ENCODE peak calls at places on chromosome 2, in eight cellular contexts. L, W, U, J, H, T, R and N are unnamed samples.

GRCh38 chr2:218856168-218856895 is 3.3 kb upstream of the WNT6 start:
- DNase-seq in L (no peak), W (no peak), U (no peak), J (no peak), H (peak), T (peak), R (no peak), N (no peak)

GRCh38 chr2:118865106-118865505 is 17.7 kb upstream of the EN1 start:
- DNase-seq in L (peak), W (peak), U (no peak), J (peak), H (peak), T (peak), R (peak), N (no peak)

GRCh38 chr2:25341753-25342371 is at the start of gene DNMT3A:
- DNase-seq in L (no peak), W (peak), U (peak), J (peak), H (peak), T (peak), R (peak), N (peak)

GRCh38 chr2:159946326-159946992 is 116.0 kb downstream of the PLA2R1 start:
- DNase-seq in L (no peak), W (no peak), U (peak), J (peak), H (no peak), T (no peak), R (peak), N (no peak)

GRCh38 chr2:5392658-5393057 is 299.5 kb upstream of the SOX11 start:
- DNase-seq in L (no peak), W (no peak), U (peak), J (no peak), H (no peak), T (no peak), R (no peak), N (no peak)

GRCh38 chr2:119693567-119693966 is 14.6 kb downstream of the TMEM177 start:
- DNase-seq in L (no peak), W (no peak), U (no peak), J (no peak), H (no peak), T (no peak), R (no peak), N (no peak)

GRCh38 chr2:217858519-217859466 is 144.0 kb downstream of the TNS1 start:
- DNase-seq in L (peak), W (peak), U (peak), J (no peak), H (peak), T (peak), R (peak), N (peak)

GRCh38 chr2:227033471-227034148 is 130.4 kb downstream of the COL4A4 start:
- DNase-seq in L (peak), W (peak), U (peak), J (peak), H (peak), T (peak), R (peak), N (peak)

GRCh38 chr2:230871361-230872150 is 6.8 kb downstream of the ITM2C start:
- DNase-seq in L (no peak), W (no peak), U (no peak), J (no peak), H (peak), T (no peak), R (no peak), N (no peak)

GRCh38 chr2:135563793-135564192 is 32.5 kb downstream of the R3HDM1 start:
- DNase-seq in L (no peak), W (no peak), U (peak), J (peak), H (no peak), T (no peak), R (peak), N (no peak)

GRCh38 chr2:46978696-46979095 is 63.1 kb upstream of the MCFD2 start:
- DNase-seq in L (no peak), W (no peak), U (no peak), J (no peak), H (no peak), T (no peak), R (no peak), N (no peak)

GRCh38 chr2:74690571-74690970 is 36.5 kb downstream of the SEMA4F start:
- DNase-seq in L (peak), W (peak), U (peak), J (peak), H (peak), T (peak), R (peak), N (peak)

GRCh38 chr2:54522624-54523281 is 66.6 kb downstream of the SPTBN1 start:
- DNase-seq in L (peak), W (peak), U (no peak), J (peak), H (peak), T (peak), R (peak), N (peak)

GRCh38 chr2:100321881-100322820 is at the start of gene LONRF2:
- DNase-seq in L (peak), W (peak), U (peak), J (peak), H (peak), T (peak), R (peak), N (no peak)

GRCh38 chr2:234451852-234452625 is 44.8 kb downstream of the ARL4C start:
- DNase-seq in L (no peak), W (no peak), U (peak), J (peak), H (no peak), T (no peak), R (peak), N (no peak)

GRCh38 chr2:192157776-192158175 is 37.0 kb downstream of the TMEFF2 start:
- DNase-seq in L (no peak), W (no peak), U (no peak), J (no peak), H (no peak), T (no peak), R (no peak), N (no peak)

DNA sequence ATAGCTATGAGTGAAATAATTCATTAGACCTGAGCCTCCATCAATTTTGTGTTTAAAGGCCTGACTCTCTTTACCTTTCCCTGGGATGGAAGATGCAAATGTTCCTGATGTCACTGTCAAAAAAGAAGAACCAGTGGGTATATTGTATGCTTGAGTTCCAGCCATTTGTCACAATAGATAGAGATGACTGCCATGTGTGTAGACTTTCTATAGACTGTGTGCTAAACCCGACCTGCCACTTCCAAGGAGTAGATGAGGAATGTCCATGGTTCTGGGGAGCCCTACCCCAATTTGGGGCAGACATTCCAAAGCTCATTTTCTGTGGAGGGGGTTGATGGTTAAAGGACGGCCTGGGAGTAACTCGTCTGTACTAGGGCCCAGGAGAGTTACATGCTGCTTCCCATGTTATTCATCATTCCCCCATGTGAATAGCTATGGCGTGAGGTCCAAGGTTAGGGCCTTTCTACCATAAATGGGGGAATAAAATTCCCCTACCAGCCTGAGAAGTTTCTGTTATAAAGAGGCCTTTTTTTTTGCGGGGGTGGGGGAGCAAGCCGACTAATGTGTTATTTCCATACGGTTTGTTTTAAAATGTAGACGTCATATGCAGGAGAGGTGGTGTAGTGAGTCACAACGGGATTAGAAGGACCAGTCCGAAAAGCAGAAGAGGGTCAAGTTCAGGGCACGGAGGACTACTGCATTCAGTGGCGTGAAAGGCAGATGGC is 24.1 kb downstream of the IL1B start:
- DNase-seq in L (no peak), W (peak), U (peak), J (no peak), H (no peak), T (no peak), R (peak), N (no peak)
- H3K27ac ChIP-seq in L (no peak), W (peak), U (peak), J (peak), H (no peak), T (no peak), R (peak), N (no peak)

GRCh38 chr2:190627881-190628412 is 20.9 kb upstream of the NAB1 start:
- DNase-seq in L (no peak), W (no peak), U (peak), J (no peak), H (no peak), T (peak), R (peak), N (peak)
- H3K4me3 ChIP-seq in L (no peak), W (no peak), U (peak), J (no peak), H (no peak), T (peak), R (peak), N (peak)

DNA sequence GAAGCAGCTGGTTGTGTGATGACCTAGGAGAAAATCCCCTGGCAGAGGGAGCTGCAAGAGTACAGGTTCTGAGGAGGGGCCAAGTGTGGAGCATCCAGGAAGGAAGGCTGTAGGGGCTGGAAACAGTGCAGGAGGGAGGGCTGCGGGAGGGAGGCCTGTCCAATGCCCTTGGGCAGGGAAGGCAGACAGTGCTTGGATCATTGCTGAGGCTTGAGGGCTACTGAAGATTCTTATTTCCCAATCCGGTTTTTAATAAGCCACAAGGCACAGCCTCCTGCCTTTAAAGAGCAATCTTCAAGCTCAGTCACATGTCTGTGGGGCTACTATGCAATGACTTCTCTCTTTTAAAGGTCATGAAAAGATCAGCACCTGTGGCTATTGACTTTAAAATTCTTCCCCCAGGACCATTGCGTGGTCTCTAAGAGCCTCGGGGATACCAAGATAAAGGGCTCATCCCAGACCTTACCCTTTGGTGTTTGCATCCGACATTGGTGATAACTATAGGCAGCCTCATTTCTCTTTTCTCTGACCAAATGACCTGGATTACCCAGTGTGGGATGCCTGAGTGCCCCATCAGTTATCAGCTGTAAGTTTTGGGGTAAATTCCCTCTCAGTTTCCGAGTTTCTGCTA is 149.6 kb downstream of the DOCK10 start:
- DNase-seq in L (no peak), W (no peak), U (no peak), J (no peak), H (peak), T (no peak), R (peak), N (no peak)
- H3K9ac ChIP-seq in L (no peak), W (no peak), U (no peak), J (no peak), H (no peak), T (no peak), R (no peak), N (no peak)

DNA sequence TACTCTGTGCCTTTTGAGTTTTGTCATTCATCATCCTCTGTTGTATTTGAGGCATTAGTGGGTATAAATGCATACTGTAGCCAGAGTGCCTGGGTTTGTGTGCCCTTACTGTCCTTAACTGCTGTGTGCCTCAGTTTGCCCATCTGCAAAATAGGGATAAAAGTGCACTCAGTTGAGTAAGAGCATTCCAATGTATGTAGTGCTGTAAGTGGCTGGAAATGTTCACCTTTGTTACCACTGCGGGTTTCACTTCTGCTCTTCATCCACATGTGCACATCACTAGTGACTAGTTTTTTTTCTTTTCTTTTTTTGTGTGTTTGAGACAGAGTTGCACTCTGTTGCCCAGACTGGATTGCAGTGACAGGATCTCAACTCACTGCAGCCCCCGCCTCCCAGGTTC is 39.9 kb downstream of the PLEKHB2 start:
- DNase-seq in L (no peak), W (no peak), U (no peak), J (no peak), H (no peak), T (no peak), R (no peak), N (no peak)
- H3K27ac ChIP-seq in L (no peak), W (no peak), U (no peak), J (no peak), H (no peak), T (no peak), R (no peak), N (no peak)

GRCh38 chr2:166895243-166895642 is 7.0 kb downstream of the XIRP2 start:
- DNase-seq in L (no peak), W (no peak), U (no peak), J (peak), H (peak), T (no peak), R (no peak), N (no peak)
- H3K4me3 ChIP-seq in L (no peak), W (no peak), U (no peak), J (no peak), H (no peak), T (no peak), R (no peak), N (no peak)